ENCODE peak calls at places on chromosomes 4 and X, in seven cellular contexts. W, X, K, F, U, P and M are unnamed samples.

GRCh38 chr4:78296261-78296660 is 239.1 kb downstream of the FRAS1 start:
- DNase-seq in F (no peak), W (no peak), X (no peak), K (no peak), U (no peak), P (no peak), M (no peak)

GRCh38 chr4:98491862-98492554 is 166.4 kb downstream of the TSPAN5 start:
- DNase-seq in F (no peak), U (no peak), W (peak; percentile 29), X (no peak), P (no peak), K (no peak), M (no peak)

GRCh38 chr4:141637565-141637964 is 1.2 kb downstream of the IL15 start:
- DNase-seq in P (no peak), X (no peak), U (no peak), W (no peak), K (no peak), F (no peak), M (no peak)

GRCh38 chrX:109840585-109840984 is 107.5 kb upstream of the ACSL4 start:
- DNase-seq in X (no peak), P (no peak), K (peak; percentile 63), U (no peak), W (peak; percentile 92), F (no peak), M (no peak)

GRCh38 chr4:92522371-92522770 is 218.6 kb downstream of the GRID2 start:
- DNase-seq in P (no peak), U (no peak), K (no peak), W (no peak), X (no peak), F (no peak), M (no peak)

GRCh38 chr4:144310535-144310934 is 170.0 kb upstream of the GYPA start:
- DNase-seq in P (no peak), K (no peak), U (no peak), W (no peak), F (no peak), X (no peak), M (no peak)

GRCh38 chr4:183563874-183564273 is 59.0 kb downstream of the ING2 start:
- DNase-seq in X (no peak), W (peak; percentile 84), F (no peak), K (no peak), U (no peak), P (no peak), M (no peak)

GRCh38 chrX:142977128-142977914 is 48.4 kb upstream of the SPANXN4 start:
- DNase-seq in W (no peak), X (no peak), F (no peak), U (no peak), K (no peak), P (no peak), M (no peak)

GRCh38 chrX:138534410-138534809 is 177.1 kb downstream of the FGF13 start:
- DNase-seq in X (no peak), P (no peak), U (no peak), F (no peak), K (no peak), W (no peak), M (no peak)

GRCh38 chrX:40154229-40154852 is 56.6 kb upstream of the BCOR start:
- DNase-seq in X (peak; percentile 74), U (no peak), F (no peak), W (no peak), P (peak; percentile 20), K (peak; percentile 75), M (peak; percentile 56)

GRCh38 chrX:40504801-40505605 is 75.8 kb upstream of the ATP6AP2 start:
- DNase-seq in W (peak; percentile 25), K (no peak), F (no peak), P (no peak), U (no peak), X (no peak), M (no peak)

GRCh38 chrX:37350034-37350365 is 836 bp downstream of the PRRG1 start:
- DNase-seq in P (no peak), U (no peak), X (no peak), W (peak; percentile 12), F (no peak), K (no peak), M (no peak)

GRCh38 chr4:125021189-125021588 is 293.6 kb upstream of the FAT4 start:
- DNase-seq in U (no peak), X (no peak), F (no peak), W (no peak), P (no peak), K (no peak), M (no peak)

GRCh38 chr4:77167173-77167572 is 10.2 kb downstream of the CCNG2 start:
- DNase-seq in P (no peak), W (no peak), U (no peak), X (no peak), K (no peak), F (no peak), M (no peak)

GRCh38 chrX:119870626-119871131 is 854 bp downstream of the RNF113A start:
- DNase-seq in W (peak; percentile 3), P (peak; percentile 55), U (peak; percentile 1), F (no peak), K (no peak), X (no peak), M (peak; percentile 48)

GRCh38 chrX:24999501-24999900 is 16.3 kb downstream of the ARX start:
- DNase-seq in K (no peak), F (no peak), U (no peak), X (no peak), P (no peak), W (no peak), M (no peak)

GRCh38 chrX:37349131-37350033 is at the start of gene PRRG1:
- DNase-seq in K (peak; percentile 86), U (no peak), W (peak; percentile 78), F (no peak), X (peak; percentile 89), P (no peak), M (no peak)

GRCh38 chr4:47647544-47647943 is 162.5 kb downstream of the ATP10D start:
- DNase-seq in X (no peak), F (no peak), W (no peak), K (no peak), U (no peak), P (no peak), M (no peak)

GRCh38 chrX:7027071-7027470 is 120.4 kb upstream of the STS start:
- DNase-seq in U (no peak), K (no peak), W (no peak), F (no peak), X (no peak), P (no peak), M (no peak)

GRCh38 chrX:84123585-84123984 is 64.4 kb downstream of the RPS6KA6 start:
- DNase-seq in W (peak; percentile 65), X (no peak), K (no peak), F (no peak), P (no peak), U (no peak), M (no peak)

GRCh38 chr4:146916479-146917076 is 29.1 kb downstream of the TTC29 start:
- DNase-seq in K (no peak), U (no peak), P (peak; percentile 35), F (no peak), X (no peak), W (peak; percentile 3), M (peak; percentile 8)

DNA sequence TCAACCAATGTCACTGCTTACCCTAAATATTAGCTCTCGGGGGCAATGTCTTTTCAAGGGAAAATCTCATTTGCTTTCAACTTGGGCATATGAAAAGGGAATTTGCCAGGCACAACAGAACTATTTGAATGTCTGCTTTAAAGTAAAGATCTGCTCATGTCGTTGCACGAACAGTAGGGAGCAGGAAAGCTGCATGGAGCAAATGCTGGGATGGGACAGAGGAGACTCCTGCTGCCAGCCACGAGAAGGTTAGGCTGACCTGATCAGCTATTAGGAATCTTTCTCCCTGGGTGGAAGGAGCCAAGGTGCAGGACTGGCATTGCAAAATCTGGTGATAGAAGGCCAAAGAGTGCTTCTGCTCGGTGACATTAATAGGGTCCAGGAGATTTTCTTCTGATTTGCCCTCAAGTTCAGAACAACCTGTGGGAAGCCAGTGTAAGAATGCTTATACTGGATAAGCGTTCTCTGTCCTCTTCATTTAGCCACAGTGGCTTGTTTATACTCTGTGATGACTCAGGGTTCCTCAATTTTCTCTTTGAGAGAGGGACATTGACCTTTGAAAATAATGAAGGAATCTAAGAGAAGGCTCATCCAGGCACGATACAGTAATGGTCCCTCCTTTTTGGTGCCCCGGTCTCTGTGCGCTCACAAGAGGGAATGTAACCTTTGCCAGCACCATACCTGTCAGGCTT is 22.9 kb downstream of the FHL1 start:
- DNase-seq in U (no peak), W (no peak), P (no peak), K (no peak), X (peak; percentile 68), F (no peak), M (no peak)
- TF ChIP-seq CTCF in U (no peak), W (peak; percentile 16), P (no peak), K (no peak), X (peak; percentile 43), F (no peak), M (no peak)

GRCh38 chr4:113957961-113958360 is 21.5 kb downstream of the ARSJ start:
- DNase-seq in U (no peak), P (no peak), X (no peak), K (no peak), F (no peak), W (no peak), M (no peak)

GRCh38 chr4:113961322-113961698 is 18.1 kb downstream of the ARSJ start:
- DNase-seq in K (no peak), F (no peak), W (peak; percentile 53), U (no peak), P (no peak), X (no peak), M (no peak)

GRCh38 chr4:113958766-113959540 is 20.5 kb downstream of the ARSJ start:
- DNase-seq in X (no peak), U (no peak), F (no peak), P (no peak), K (no peak), W (peak; percentile 86), M (no peak)

GRCh38 chr4:113962719-113963274 is 16.6 kb downstream of the ARSJ start:
- DNase-seq in U (no peak), F (no peak), X (no peak), P (no peak), K (no peak), W (no peak), M (no peak)

GRCh38 chr4:113960684-113961321 is 18.6 kb downstream of the ARSJ start:
- DNase-seq in X (no peak), K (no peak), W (no peak), F (no peak), U (no peak), P (no peak), M (no peak)
- H3K4me1 ChIP-seq in X (no peaks in the 10 kb centered on the region), K (peaks cover 80% of the 10 kb centered on the region), W (peaks cover 32% of the 10 kb centered on the region), F (peaks cover 7% of the 10 kb centered on the region), U (no peaks in the 10 kb centered on the region), P (no peaks in the 10 kb centered on the region), M (no peaks in the 10 kb centered on the region)

DNA sequence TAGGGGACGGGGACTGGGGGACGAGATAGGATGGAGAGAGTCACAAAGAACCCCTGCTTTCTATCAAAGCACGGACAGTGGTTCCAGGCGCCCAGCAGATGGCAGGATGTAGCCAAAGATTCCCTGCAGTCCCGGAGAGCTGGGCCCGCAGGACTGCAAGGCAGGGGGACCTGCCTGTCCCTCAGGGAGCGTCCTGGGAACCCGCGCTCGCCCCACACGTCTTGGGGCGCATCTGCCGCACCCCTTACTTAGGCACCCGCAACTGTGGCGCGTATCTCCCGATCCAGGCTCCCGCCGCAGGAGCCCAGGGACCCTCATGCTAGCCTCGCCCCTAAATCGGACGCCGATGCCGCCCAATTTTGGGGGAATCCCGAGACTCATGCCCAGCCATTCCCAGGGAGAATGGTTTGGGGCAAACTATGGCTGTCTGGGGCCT is 742 bp upstream of the STK32B start:
- DNase-seq in F (no peak), K (peak; percentile 77), P (peak; percentile 14), U (no peak), W (peak; percentile 63), X (peak; percentile 76), M (peak; percentile 61)
- TF ChIP-seq CTCF in F (peak; percentile 68), K (peak; percentile 58), P (peak; percentile 58), U (no peak), W (peak; percentile 81), X (peak; percentile 51), M (peak; percentile 85)

GRCh38 chrX:68671221-68671620 is 23.8 kb downstream of the STARD8 start:
- DNase-seq in K (no peak), U (no peak), W (no peak), F (no peak), X (no peak), P (no peak), M (no peak)
- H3K4me1 ChIP-seq in K (no peaks in the 10 kb centered on the region), U (no peaks in the 10 kb centered on the region), W (no peaks in the 10 kb centered on the region), F (no peaks in the 10 kb centered on the region), X (no peaks in the 10 kb centered on the region), P (no peaks in the 10 kb centered on the region), M (no peaks in the 10 kb centered on the region)